ENCODE peak calls at places on chromosome 13, in ten cellular contexts. One of them, this sample, is unnamed.

GRCh38 chr13:43730642-43731041 is 56.1 kb downstream of the ENOX1 start:
- DNase-seq in activated CD8-positive, alpha-beta memory T cell treated with anti-CD3 and anti-CD28 coated beads for 4 hours: no peak
- DNase-seq in activated CD4-positive, alpha-beta memory T cell treated with anti-CD3 and anti-CD28 coated beads, Interleukin-2, amount 10 ng/mL, durations not matched to agents 7 days and 5 days: no peak
- DNase-seq in activated T-cell treated with anti-CD3 and anti-CD28 coated beads, Interleukin-2, amount 50 U/mL, for 72 hours: no peak
- DNase-seq in activated CD4-positive, alpha-beta T cell treated with anti-CD3 and anti-CD28 coated beads for 48 hours: no peak
- DNase-seq in A549: no peak
- DNase-seq in HFF-Myc: peak; percentile 56
- DNase-seq in heart right ventricle: peak; percentile 23
- DNase-seq in Kasumi-1: no peak
- DNase-seq in stimulated activated CD4-positive, alpha-beta T cell treated with anti-CD3 and anti-CD28 coated beads, TNF-alpha, amount 100 ng/mL, for 4 hours: no peak
- DNase-seq in this sample: no peak

GRCh38 chr13:51249767-51250741 is 27.9 kb downstream of the FAM124A start:
- DNase-seq in heart right ventricle: no peak
- DNase-seq in activated CD8-positive, alpha-beta memory T cell treated with anti-CD3 and anti-CD28 coated beads for 4 hours: no peak
- DNase-seq in A549: no peak
- DNase-seq in Kasumi-1: no peak
- DNase-seq in stimulated activated CD4-positive, alpha-beta T cell treated with anti-CD3 and anti-CD28 coated beads, TNF-alpha, amount 100 ng/mL, for 4 hours: no peak
- DNase-seq in activated T-cell treated with anti-CD3 and anti-CD28 coated beads, Interleukin-2, amount 50 U/mL, for 72 hours: no peak
- DNase-seq in activated CD4-positive, alpha-beta T cell treated with anti-CD3 and anti-CD28 coated beads for 48 hours: no peak
- DNase-seq in activated CD4-positive, alpha-beta memory T cell treated with anti-CD3 and anti-CD28 coated beads, Interleukin-2, amount 10 ng/mL, durations not matched to agents 7 days and 5 days: no peak
- DNase-seq in HFF-Myc: no peak
- DNase-seq in this sample: no peak

GRCh38 chr13:98182153-98182552 is 5.1 kb upstream of the RNF113B start:
- DNase-seq in A549: no peak
- DNase-seq in activated T-cell treated with anti-CD3 and anti-CD28 coated beads, Interleukin-2, amount 50 U/mL, for 72 hours: no peak
- DNase-seq in activated CD8-positive, alpha-beta memory T cell treated with anti-CD3 and anti-CD28 coated beads for 4 hours: no peak
- DNase-seq in heart right ventricle: no peak
- DNase-seq in stimulated activated CD4-positive, alpha-beta T cell treated with anti-CD3 and anti-CD28 coated beads, TNF-alpha, amount 100 ng/mL, for 4 hours: no peak
- DNase-seq in activated CD4-positive, alpha-beta memory T cell treated with anti-CD3 and anti-CD28 coated beads, Interleukin-2, amount 10 ng/mL, durations not matched to agents 7 days and 5 days: no peak
- DNase-seq in activated CD4-positive, alpha-beta T cell treated with anti-CD3 and anti-CD28 coated beads for 48 hours: no peak
- DNase-seq in HFF-Myc: no peak
- DNase-seq in Kasumi-1: no peak
- DNase-seq in this sample: no peak

GRCh38 chr13:45215392-45216077 is 14.7 kb upstream of the KCTD4 start:
- DNase-seq in activated CD8-positive, alpha-beta memory T cell treated with anti-CD3 and anti-CD28 coated beads for 4 hours: no peak
- DNase-seq in activated T-cell treated with anti-CD3 and anti-CD28 coated beads, Interleukin-2, amount 50 U/mL, for 72 hours: no peak
- DNase-seq in activated CD4-positive, alpha-beta memory T cell treated with anti-CD3 and anti-CD28 coated beads, Interleukin-2, amount 10 ng/mL, durations not matched to agents 7 days and 5 days: no peak
- DNase-seq in stimulated activated CD4-positive, alpha-beta T cell treated with anti-CD3 and anti-CD28 coated beads, TNF-alpha, amount 100 ng/mL, for 4 hours: no peak
- DNase-seq in activated CD4-positive, alpha-beta T cell treated with anti-CD3 and anti-CD28 coated beads for 48 hours: no peak
- DNase-seq in HFF-Myc: no peak
- DNase-seq in Kasumi-1: no peak
- DNase-seq in A549: no peak
- DNase-seq in heart right ventricle: no peak
- DNase-seq in this sample: no peak

GRCh38 chr13:60509601-60510386 is 112.8 kb downstream of the TDRD3 start:
- DNase-seq in activated T-cell treated with anti-CD3 and anti-CD28 coated beads, Interleukin-2, amount 50 U/mL, for 72 hours: no peak
- DNase-seq in A549: no peak
- DNase-seq in heart right ventricle: no peak
- DNase-seq in HFF-Myc: no peak
- DNase-seq in activated CD8-positive, alpha-beta memory T cell treated with anti-CD3 and anti-CD28 coated beads for 4 hours: no peak
- DNase-seq in activated CD4-positive, alpha-beta T cell treated with anti-CD3 and anti-CD28 coated beads for 48 hours: no peak
- DNase-seq in activated CD4-positive, alpha-beta memory T cell treated with anti-CD3 and anti-CD28 coated beads, Interleukin-2, amount 10 ng/mL, durations not matched to agents 7 days and 5 days: no peak
- DNase-seq in stimulated activated CD4-positive, alpha-beta T cell treated with anti-CD3 and anti-CD28 coated beads, TNF-alpha, amount 100 ng/mL, for 4 hours: no peak
- DNase-seq in Kasumi-1: no peak
- DNase-seq in this sample: no peak

GRCh38 chr13:56351041-56351440 is 789.7 kb upstream of the PRR20A start:
- DNase-seq in activated CD8-positive, alpha-beta memory T cell treated with anti-CD3 and anti-CD28 coated beads for 4 hours: no peak
- DNase-seq in Kasumi-1: no peak
- DNase-seq in stimulated activated CD4-positive, alpha-beta T cell treated with anti-CD3 and anti-CD28 coated beads, TNF-alpha, amount 100 ng/mL, for 4 hours: no peak
- DNase-seq in activated T-cell treated with anti-CD3 and anti-CD28 coated beads, Interleukin-2, amount 50 U/mL, for 72 hours: no peak
- DNase-seq in activated CD4-positive, alpha-beta T cell treated with anti-CD3 and anti-CD28 coated beads for 48 hours: no peak
- DNase-seq in activated CD4-positive, alpha-beta memory T cell treated with anti-CD3 and anti-CD28 coated beads, Interleukin-2, amount 10 ng/mL, durations not matched to agents 7 days and 5 days: no peak
- DNase-seq in heart right ventricle: no peak
- DNase-seq in A549: no peak
- DNase-seq in HFF-Myc: no peak
- DNase-seq in this sample: no peak

GRCh38 chr13:33859691-33860303 is 41.8 kb downstream of the RFC3 start:
- DNase-seq in stimulated activated CD4-positive, alpha-beta T cell treated with anti-CD3 and anti-CD28 coated beads, TNF-alpha, amount 100 ng/mL, for 4 hours: no peak
- DNase-seq in activated CD4-positive, alpha-beta memory T cell treated with anti-CD3 and anti-CD28 coated beads, Interleukin-2, amount 10 ng/mL, durations not matched to agents 7 days and 5 days: no peak
- DNase-seq in HFF-Myc: peak; percentile 7
- DNase-seq in A549: no peak
- DNase-seq in activated T-cell treated with anti-CD3 and anti-CD28 coated beads, Interleukin-2, amount 50 U/mL, for 72 hours: no peak
- DNase-seq in heart right ventricle: no peak
- DNase-seq in activated CD4-positive, alpha-beta T cell treated with anti-CD3 and anti-CD28 coated beads for 48 hours: no peak
- DNase-seq in Kasumi-1: no peak
- DNase-seq in activated CD8-positive, alpha-beta memory T cell treated with anti-CD3 and anti-CD28 coated beads for 4 hours: no peak
- DNase-seq in this sample: no peak

GRCh38 chr13:111388851-111389500 is 68.5 kb downstream of the TEX29 start:
- DNase-seq in heart right ventricle: no peak
- DNase-seq in activated T-cell treated with anti-CD3 and anti-CD28 coated beads, Interleukin-2, amount 50 U/mL, for 72 hours: peak; percentile 24
- DNase-seq in stimulated activated CD4-positive, alpha-beta T cell treated with anti-CD3 and anti-CD28 coated beads, TNF-alpha, amount 100 ng/mL, for 4 hours: no peak
- DNase-seq in activated CD8-positive, alpha-beta memory T cell treated with anti-CD3 and anti-CD28 coated beads for 4 hours: no peak
- DNase-seq in Kasumi-1: no peak
- DNase-seq in HFF-Myc: no peak
- DNase-seq in activated CD4-positive, alpha-beta T cell treated with anti-CD3 and anti-CD28 coated beads for 48 hours: peak; percentile 56
- DNase-seq in activated CD4-positive, alpha-beta memory T cell treated with anti-CD3 and anti-CD28 coated beads, Interleukin-2, amount 10 ng/mL, durations not matched to agents 7 days and 5 days: no peak
- DNase-seq in A549: no peak
- DNase-seq in this sample: peak; percentile 9

GRCh38 chr13:91544723-91545122 is 146.3 kb downstream of the GPC5 start:
- DNase-seq in activated CD4-positive, alpha-beta T cell treated with anti-CD3 and anti-CD28 coated beads for 48 hours: no peak
- DNase-seq in HFF-Myc: no peak
- DNase-seq in activated CD4-positive, alpha-beta memory T cell treated with anti-CD3 and anti-CD28 coated beads, Interleukin-2, amount 10 ng/mL, durations not matched to agents 7 days and 5 days: no peak
- DNase-seq in activated CD8-positive, alpha-beta memory T cell treated with anti-CD3 and anti-CD28 coated beads for 4 hours: no peak
- DNase-seq in Kasumi-1: no peak
- DNase-seq in heart right ventricle: no peak
- DNase-seq in A549: no peak
- DNase-seq in activated T-cell treated with anti-CD3 and anti-CD28 coated beads, Interleukin-2, amount 50 U/mL, for 72 hours: no peak
- DNase-seq in stimulated activated CD4-positive, alpha-beta T cell treated with anti-CD3 and anti-CD28 coated beads, TNF-alpha, amount 100 ng/mL, for 4 hours: no peak
- DNase-seq in this sample: no peak

GRCh38 chr13:67416047-67416925 is 186.2 kb upstream of the PCDH9 start:
- DNase-seq in heart right ventricle: no peak
- DNase-seq in activated T-cell treated with anti-CD3 and anti-CD28 coated beads, Interleukin-2, amount 50 U/mL, for 72 hours: no peak
- DNase-seq in A549: peak; percentile 38
- DNase-seq in HFF-Myc: no peak
- DNase-seq in activated CD4-positive, alpha-beta T cell treated with anti-CD3 and anti-CD28 coated beads for 48 hours: peak; percentile 4
- DNase-seq in stimulated activated CD4-positive, alpha-beta T cell treated with anti-CD3 and anti-CD28 coated beads, TNF-alpha, amount 100 ng/mL, for 4 hours: no peak
- DNase-seq in activated CD8-positive, alpha-beta memory T cell treated with anti-CD3 and anti-CD28 coated beads for 4 hours: no peak
- DNase-seq in activated CD4-positive, alpha-beta memory T cell treated with anti-CD3 and anti-CD28 coated beads, Interleukin-2, amount 10 ng/mL, durations not matched to agents 7 days and 5 days: no peak
- DNase-seq in Kasumi-1: no peak
- DNase-seq in this sample: no peak

GRCh38 chr13:112113851-112114250 is 46.9 kb downstream of the SOX1 start:
- DNase-seq in A549: no peak
- DNase-seq in activated T-cell treated with anti-CD3 and anti-CD28 coated beads, Interleukin-2, amount 50 U/mL, for 72 hours: no peak
- DNase-seq in stimulated activated CD4-positive, alpha-beta T cell treated with anti-CD3 and anti-CD28 coated beads, TNF-alpha, amount 100 ng/mL, for 4 hours: no peak
- DNase-seq in HFF-Myc: no peak
- DNase-seq in activated CD8-positive, alpha-beta memory T cell treated with anti-CD3 and anti-CD28 coated beads for 4 hours: no peak
- DNase-seq in heart right ventricle: no peak
- DNase-seq in activated CD4-positive, alpha-beta T cell treated with anti-CD3 and anti-CD28 coated beads for 48 hours: no peak
- DNase-seq in activated CD4-positive, alpha-beta memory T cell treated with anti-CD3 and anti-CD28 coated beads, Interleukin-2, amount 10 ng/mL, durations not matched to agents 7 days and 5 days: no peak
- DNase-seq in Kasumi-1: no peak
- DNase-seq in this sample: no peak

GRCh38 chr13:85406269-85406975 is 392.8 kb downstream of the SLITRK6 start:
- DNase-seq in activated CD4-positive, alpha-beta memory T cell treated with anti-CD3 and anti-CD28 coated beads, Interleukin-2, amount 10 ng/mL, durations not matched to agents 7 days and 5 days: no peak
- DNase-seq in stimulated activated CD4-positive, alpha-beta T cell treated with anti-CD3 and anti-CD28 coated beads, TNF-alpha, amount 100 ng/mL, for 4 hours: no peak
- DNase-seq in HFF-Myc: no peak
- DNase-seq in Kasumi-1: no peak
- DNase-seq in activated T-cell treated with anti-CD3 and anti-CD28 coated beads, Interleukin-2, amount 50 U/mL, for 72 hours: no peak
- DNase-seq in heart right ventricle: no peak
- DNase-seq in activated CD8-positive, alpha-beta memory T cell treated with anti-CD3 and anti-CD28 coated beads for 4 hours: no peak
- DNase-seq in A549: no peak
- DNase-seq in activated CD4-positive, alpha-beta T cell treated with anti-CD3 and anti-CD28 coated beads for 48 hours: no peak
- DNase-seq in this sample: no peak

GRCh38 chr13:75666646-75667351 is 30.7 kb downstream of the LMO7 start:
- DNase-seq in activated CD4-positive, alpha-beta memory T cell treated with anti-CD3 and anti-CD28 coated beads, Interleukin-2, amount 10 ng/mL, durations not matched to agents 7 days and 5 days: no peak
- DNase-seq in HFF-Myc: no peak
- DNase-seq in stimulated activated CD4-positive, alpha-beta T cell treated with anti-CD3 and anti-CD28 coated beads, TNF-alpha, amount 100 ng/mL, for 4 hours: no peak
- DNase-seq in activated T-cell treated with anti-CD3 and anti-CD28 coated beads, Interleukin-2, amount 50 U/mL, for 72 hours: no peak
- DNase-seq in Kasumi-1: no peak
- DNase-seq in activated CD8-positive, alpha-beta memory T cell treated with anti-CD3 and anti-CD28 coated beads for 4 hours: no peak
- DNase-seq in activated CD4-positive, alpha-beta T cell treated with anti-CD3 and anti-CD28 coated beads for 48 hours: no peak
- DNase-seq in heart right ventricle: no peak
- DNase-seq in A549: no peak
- DNase-seq in this sample: no peak

GRCh38 chr13:94858856-94859811 is 146.8 kb upstream of the SOX21 start:
- DNase-seq in HFF-Myc: peak; percentile 12
- DNase-seq in activated CD4-positive, alpha-beta memory T cell treated with anti-CD3 and anti-CD28 coated beads, Interleukin-2, amount 10 ng/mL, durations not matched to agents 7 days and 5 days: no peak
- DNase-seq in A549: no peak
- DNase-seq in heart right ventricle: peak; percentile 66
- DNase-seq in stimulated activated CD4-positive, alpha-beta T cell treated with anti-CD3 and anti-CD28 coated beads, TNF-alpha, amount 100 ng/mL, for 4 hours: no peak
- DNase-seq in activated CD8-positive, alpha-beta memory T cell treated with anti-CD3 and anti-CD28 coated beads for 4 hours: no peak
- DNase-seq in activated T-cell treated with anti-CD3 and anti-CD28 coated beads, Interleukin-2, amount 50 U/mL, for 72 hours: no peak
- DNase-seq in activated CD4-positive, alpha-beta T cell treated with anti-CD3 and anti-CD28 coated beads for 48 hours: no peak
- DNase-seq in Kasumi-1: no peak
- DNase-seq in this sample: no peak

GRCh38 chr13:51315658-51316057 is 23.8 kb upstream of the SERPINE3 start:
- DNase-seq in Kasumi-1: no peak
- DNase-seq in activated CD4-positive, alpha-beta memory T cell treated with anti-CD3 and anti-CD28 coated beads, Interleukin-2, amount 10 ng/mL, durations not matched to agents 7 days and 5 days: no peak
- DNase-seq in stimulated activated CD4-positive, alpha-beta T cell treated with anti-CD3 and anti-CD28 coated beads, TNF-alpha, amount 100 ng/mL, for 4 hours: no peak
- DNase-seq in activated T-cell treated with anti-CD3 and anti-CD28 coated beads, Interleukin-2, amount 50 U/mL, for 72 hours: no peak
- DNase-seq in A549: no peak
- DNase-seq in heart right ventricle: no peak
- DNase-seq in activated CD8-positive, alpha-beta memory T cell treated with anti-CD3 and anti-CD28 coated beads for 4 hours: no peak
- DNase-seq in HFF-Myc: no peak
- DNase-seq in activated CD4-positive, alpha-beta T cell treated with anti-CD3 and anti-CD28 coated beads for 48 hours: no peak
- DNase-seq in this sample: no peak

GRCh38 chr13:102203718-102204117 is 198.1 kb downstream of the FGF14 start:
- DNase-seq in activated CD4-positive, alpha-beta T cell treated with anti-CD3 and anti-CD28 coated beads for 48 hours: no peak
- DNase-seq in HFF-Myc: no peak
- DNase-seq in Kasumi-1: no peak
- DNase-seq in activated CD4-positive, alpha-beta memory T cell treated with anti-CD3 and anti-CD28 coated beads, Interleukin-2, amount 10 ng/mL, durations not matched to agents 7 days and 5 days: no peak
- DNase-seq in stimulated activated CD4-positive, alpha-beta T cell treated with anti-CD3 and anti-CD28 coated beads, TNF-alpha, amount 100 ng/mL, for 4 hours: no peak
- DNase-seq in A549: no peak
- DNase-seq in activated T-cell treated with anti-CD3 and anti-CD28 coated beads, Interleukin-2, amount 50 U/mL, for 72 hours: no peak
- DNase-seq in heart right ventricle: no peak
- DNase-seq in activated CD8-positive, alpha-beta memory T cell treated with anti-CD3 and anti-CD28 coated beads for 4 hours: no peak
- DNase-seq in this sample: no peak

This sample was measured in effector CD8-positive, alpha-beta T cell.